ENCODE peak calls at places on chromosome 4, in eight cellular contexts. X, M, W, J, I, K, N and F are unnamed samples.

GRCh38 chr4:167578906-167579305 is 344.6 kb upstream of the SPOCK3 start:
- DNase-seq in X (no peak), M (no peak), W (no peak), J (no peak), I (no peak), K (no peak), N (no peak), F (no peak)

GRCh38 chr4:4249876-4250275 is 1.9 kb upstream of the TMEM128 start:
- DNase-seq in X (no peak), M (no peak), W (no peak), J (no peak), I (no peak), K (no peak), N (no peak), F (no peak)

GRCh38 chr4:154332681-154333421 is 158.7 kb downstream of the DCHS2 start:
- DNase-seq in X (no peak), M (peak), W (no peak), J (peak), I (no peak), K (peak), N (peak), F (no peak)

GRCh38 chr4:101823864-101824263 is 33.3 kb downstream of the BANK1 start:
- DNase-seq in X (no peak), M (no peak), W (no peak), J (no peak), I (no peak), K (no peak), N (no peak), F (no peak)

GRCh38 chr4:2390780-2391490 is 27.5 kb downstream of the ZFYVE28 start:
- DNase-seq in X (no peak), M (no peak), W (no peak), J (no peak), I (no peak), K (no peak), N (no peak), F (no peak)

GRCh38 chr4:62709618-62710252 is 1509.6 kb downstream of the ADGRL3 start:
- DNase-seq in X (no peak), M (no peak), W (no peak), J (no peak), I (no peak), K (no peak), N (no peak), F (no peak)

GRCh38 chr4:139593091-139593564 is 37.1 kb upstream of the SETD7 start:
- DNase-seq in X (peak), M (no peak), W (no peak), J (no peak), I (no peak), K (no peak), N (no peak), F (no peak)

GRCh38 chr4:103008875-103009729 is 10.4 kb downstream of the SLC9B1 start:
- DNase-seq in X (peak), M (no peak), W (no peak), J (peak), I (no peak), K (no peak), N (no peak), F (no peak)

GRCh38 chr4:70935038-70935437 is 32.9 kb downstream of the MOB1B start:
- DNase-seq in X (no peak), M (no peak), W (no peak), J (no peak), I (no peak), K (no peak), N (no peak), F (no peak)

GRCh38 chr4:62740296-62740695 is 1540.2 kb downstream of the ADGRL3 start:
- DNase-seq in X (no peak), M (no peak), W (no peak), J (no peak), I (no peak), K (no peak), N (no peak), F (no peak)

GRCh38 chr4:121094297-121094966 is 22.1 kb upstream of the NDNF start:
- DNase-seq in X (no peak), M (no peak), W (no peak), J (no peak), I (no peak), K (no peak), N (no peak), F (no peak)

GRCh38 chr4:89134775-89135319 is 23.5 kb downstream of the TIGD2 start:
- DNase-seq in X (peak), M (no peak), W (no peak), J (no peak), I (no peak), K (no peak), N (no peak), F (peak)

GRCh38 chr4:37892641-37893040 is 1.8 kb downstream of the TBC1D1 start:
- DNase-seq in X (no peak), M (no peak), W (no peak), J (peak), I (no peak), K (no peak), N (peak), F (no peak)

GRCh38 chr4:109702950-109703663 is at the start of gene CASP6:
- DNase-seq in X (peak), M (peak), W (peak), J (peak), I (peak), K (peak), N (peak), F (no peak)

GRCh38 chr4:70945452-70946055 is 43.4 kb downstream of the MOB1B start:
- DNase-seq in X (peak), M (no peak), W (no peak), J (no peak), I (no peak), K (no peak), N (no peak), F (no peak)

GRCh38 chr4:27397886-27398285 is 537.2 kb downstream of the STIM2 start:
- DNase-seq in X (peak), M (no peak), W (no peak), J (no peak), I (no peak), K (no peak), N (no peak), F (peak)

GRCh38 chr4:186227744-186228513 is 622 bp downstream of the KLKB1 start:
- DNase-seq in X (no peak), M (no peak), W (no peak), J (no peak), I (no peak), K (no peak), N (no peak), F (no peak)

GRCh38 chr4:68864438-68865177 is 48.8 kb downstream of the UGT2B10 start:
- DNase-seq in X (no peak), M (no peak), W (peak), J (no peak), I (no peak), K (no peak), N (peak), F (peak)

GRCh38 chr4:7343353-7343655 is 91.4 kb downstream of the PSAPL1 start:
- DNase-seq in X (no peak), M (no peak), W (no peak), J (no peak), I (no peak), K (no peak), N (no peak), F (no peak)

GRCh38 chr4:151291485-151291884 is 14.5 kb downstream of the PRSS48 start:
- DNase-seq in X (peak), M (no peak), W (no peak), J (no peak), I (no peak), K (no peak), N (no peak), F (no peak)

GRCh38 chr4:149166886-149167285 is 648.8 kb downstream of the IQCM start:
- DNase-seq in X (no peak), M (no peak), W (no peak), J (no peak), I (no peak), K (no peak), N (no peak), F (no peak)

GRCh38 chr4:72205298-72205697 is 173.5 kb downstream of the NPFFR2 start:
- DNase-seq in X (no peak), M (no peak), W (no peak), J (no peak), I (no peak), K (no peak), N (no peak), F (no peak)

GRCh38 chr4:99790796-99791617 is 25.6 kb upstream of the DAPP1 start:
- DNase-seq in X (no peak), M (no peak), W (no peak), J (no peak), I (no peak), K (no peak), N (no peak), F (peak)

GRCh38 chr4:100017627-100018310 is 67.7 kb upstream of the H2AZ1 start:
- DNase-seq in X (no peak), M (no peak), W (no peak), J (no peak), I (no peak), K (no peak), N (no peak), F (peak)

GRCh38 chr4:3879681-3880594 is 113.8 kb downstream of the ADRA2C start:
- DNase-seq in X (no peak), M (no peak), W (peak), J (peak), I (peak), K (no peak), N (no peak), F (no peak)

GRCh38 chr4:137660211-137660610 is 127.9 kb upstream of the PCDH18 start:
- DNase-seq in X (no peak), M (no peak), W (no peak), J (no peak), I (no peak), K (no peak), N (no peak), F (no peak)

GRCh38 chr4:185204238-185204910 is 574 bp upstream of the CFAP97 start:
- DNase-seq in X (peak), M (no peak), W (no peak), J (no peak), I (no peak), K (no peak), N (no peak), F (no peak)

GRCh38 chr4:20299515-20299914 is 47.8 kb downstream of the SLIT2 start:
- DNase-seq in X (peak), M (no peak), W (no peak), J (no peak), I (no peak), K (no peak), N (no peak), F (no peak)

DNA sequence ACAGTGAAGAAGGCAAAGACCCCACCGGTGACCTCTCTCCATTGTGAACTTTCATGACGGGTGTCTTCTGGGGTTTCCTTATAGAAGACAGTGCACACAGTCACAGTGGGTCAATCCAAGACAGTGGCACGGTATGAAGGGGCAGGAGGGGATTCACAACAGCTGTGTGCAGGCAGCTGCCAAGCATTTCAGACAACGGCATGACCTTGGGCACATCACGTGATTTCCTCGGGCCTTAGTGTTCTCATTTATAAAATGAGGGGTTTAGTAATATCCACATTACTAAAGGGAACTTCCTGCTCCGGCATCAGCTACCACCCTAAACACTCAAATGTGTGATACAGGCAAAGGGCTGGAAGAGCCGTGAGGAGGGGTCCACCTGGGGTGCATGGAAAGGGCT is 42.9 kb downstream of the RBM47 start:
- DNase-seq in X (no peak), M (no peak), W (no peak), J (no peak), I (no peak), K (peak), N (no peak), F (no peak)
- H3K27ac ChIP-seq in X (no peak), M (no peak), W (peak), J (no peak), I (no peak), K (no peak), N (peak), F (no peak)

GRCh38 chr4:105632599-105632998 is 75.9 kb downstream of the INTS12 start:
- DNase-seq in X (no peak), M (no peak), W (no peak), J (no peak), I (no peak), K (no peak), N (no peak), F (no peak)
- H3K27ac ChIP-seq in X (no peak), M (no peak), W (peak), J (no peak), I (no peak), K (no peak), N (no peak), F (no peak)

DNA sequence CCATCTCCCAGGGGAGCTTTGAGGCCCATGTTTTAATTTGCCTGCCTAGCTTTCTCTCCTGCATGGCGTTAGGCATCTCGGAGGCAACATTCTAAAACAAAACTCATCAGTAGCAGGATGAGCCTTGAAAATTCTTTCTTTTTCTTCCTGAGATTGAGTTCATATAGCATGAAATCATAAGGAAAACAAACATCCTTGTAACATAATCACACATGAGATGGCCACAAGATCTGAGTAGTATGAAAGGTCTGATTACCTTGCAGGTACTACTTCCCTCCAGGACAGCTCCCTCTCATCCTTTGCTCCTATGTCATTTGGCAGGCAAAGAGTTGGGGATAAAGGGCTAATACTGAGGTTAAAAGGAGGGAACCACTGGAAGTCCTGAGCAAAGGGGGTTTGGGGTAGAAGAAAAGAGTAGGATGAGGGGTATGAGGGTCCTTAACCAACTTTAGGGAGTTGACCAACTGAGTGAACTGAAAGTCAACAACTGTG is 37.5 kb upstream of the CXCL8 start:
- DNase-seq in X (no peak), M (no peak), W (no peak), J (no peak), I (no peak), K (no peak), N (no peak), F (no peak)
- H3K27ac ChIP-seq in X (peak), M (no peak), W (no peak), J (no peak), I (no peak), K (no peak), N (no peak), F (peak)

DNA sequence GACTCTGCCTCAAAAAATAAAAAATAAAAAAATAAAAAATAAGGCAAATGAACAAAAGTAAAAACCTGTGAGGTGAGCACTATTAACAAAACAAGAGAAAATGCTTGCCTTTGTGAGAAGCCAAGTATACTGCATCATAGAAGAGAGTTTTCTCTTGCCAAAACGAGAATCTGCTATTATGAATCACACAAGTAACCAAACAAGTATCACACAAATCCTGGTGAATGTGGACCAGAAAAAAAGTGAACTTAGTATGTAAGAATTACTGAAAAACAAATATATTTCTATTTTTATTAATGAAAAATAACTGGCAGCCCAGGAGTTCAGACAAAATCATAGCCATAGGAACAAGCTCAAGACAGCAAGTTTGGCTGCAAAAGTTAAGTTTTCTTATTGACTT is 193.5 kb downstream of the PDGFC start:
- DNase-seq in X (no peak), M (no peak), W (no peak), J (no peak), I (no peak), K (no peak), N (no peak), F (no peak)
- H3K27ac ChIP-seq in X (peak), M (no peak), W (no peak), J (no peak), I (peak), K (no peak), N (peak), F (peak)

DNA sequence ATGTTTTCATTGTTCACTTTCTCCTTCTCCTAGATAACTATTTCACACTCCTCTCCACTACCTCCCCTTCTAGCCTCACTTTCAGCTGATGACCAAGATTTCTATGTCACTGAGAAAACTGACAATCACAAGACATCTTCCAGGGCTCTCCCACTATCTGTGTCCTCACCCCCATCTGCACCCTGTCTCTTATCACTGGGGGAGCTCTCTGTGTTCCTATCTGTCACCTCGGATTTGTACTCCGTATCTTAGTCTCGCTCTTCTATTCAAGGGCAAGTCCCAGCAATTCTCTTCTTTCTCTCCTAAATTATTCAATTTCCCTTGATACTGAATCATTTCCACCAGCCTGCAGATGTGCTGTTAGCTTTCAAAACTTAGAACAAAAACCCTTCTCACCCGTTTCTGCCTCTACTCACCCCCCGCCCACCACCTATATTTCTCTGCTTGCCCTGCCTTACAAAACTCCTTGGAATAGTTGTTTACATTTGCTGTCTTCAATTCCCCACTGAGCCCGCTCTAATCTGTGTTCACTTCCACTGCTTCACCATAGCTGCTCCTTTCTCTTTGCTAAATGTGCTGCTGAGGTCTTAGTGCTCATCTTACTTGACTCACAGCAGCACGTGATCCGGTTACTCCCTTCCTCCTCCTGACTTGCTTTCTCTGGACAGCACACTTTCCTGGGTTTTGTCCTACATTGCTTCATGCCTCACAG is 293.2 kb downstream of the UNC5C start:
- DNase-seq in X (no peak), M (no peak), W (no peak), J (no peak), I (no peak), K (peak), N (no peak), F (no peak)
- H3K27ac ChIP-seq in X (no peak), M (no peak), W (no peak), J (peak), I (no peak), K (no peak), N (no peak), F (no peak)

GRCh38 chr4:169220854-169221311 is 49.9 kb downstream of the SH3RF1 start:
- DNase-seq in X (no peak), M (no peak), W (no peak), J (no peak), I (no peak), K (no peak), N (no peak), F (no peak)

GRCh38 chr4:169222768-169223167 is 48.0 kb downstream of the SH3RF1 start:
- DNase-seq in X (no peak), M (no peak), W (no peak), J (no peak), I (no peak), K (no peak), N (peak), F (no peak)

GRCh38 chr4:169219440-169219839 is 51.3 kb downstream of the SH3RF1 start:
- DNase-seq in X (no peak), M (no peak), W (no peak), J (no peak), I (no peak), K (no peak), N (no peak), F (no peak)

GRCh38 chr4:169220446-169220845 is 50.3 kb downstream of the SH3RF1 start:
- DNase-seq in X (no peak), M (no peak), W (no peak), J (no peak), I (no peak), K (no peak), N (no peak), F (no peak)

GRCh38 chr4:169221662-169222061 is 49.1 kb downstream of the SH3RF1 start:
- DNase-seq in X (no peak), M (no peak), W (no peak), J (no peak), I (no peak), K (no peak), N (no peak), F (no peak)
- H3K27ac ChIP-seq in X (no peak), M (no peak), W (no peak), J (no peak), I (no peak), K (no peak), N (peak), F (no peak)

GRCh38 chr4:113976937-113977855 is 2.3 kb downstream of the ARSJ start:
- DNase-seq in X (peak), M (no peak), W (no peak), J (no peak), I (no peak), K (no peak), N (no peak), F (no peak)

GRCh38 chr4:113979157-113979972 is at the start of gene ARSJ:
- DNase-seq in X (peak), M (peak), W (peak), J (peak), I (peak), K (peak), N (peak), F (no peak)

GRCh38 chr4:113979973-113980615 is 647 bp upstream of the ARSJ start:
- DNase-seq in X (peak), M (no peak), W (no peak), J (no peak), I (no peak), K (no peak), N (no peak), F (no peak)

GRCh38 chr4:113978105-113978504 is 1.3 kb downstream of the ARSJ start:
- DNase-seq in X (no peak), M (no peak), W (no peak), J (no peak), I (no peak), K (no peak), N (no peak), F (no peak)

DNA sequence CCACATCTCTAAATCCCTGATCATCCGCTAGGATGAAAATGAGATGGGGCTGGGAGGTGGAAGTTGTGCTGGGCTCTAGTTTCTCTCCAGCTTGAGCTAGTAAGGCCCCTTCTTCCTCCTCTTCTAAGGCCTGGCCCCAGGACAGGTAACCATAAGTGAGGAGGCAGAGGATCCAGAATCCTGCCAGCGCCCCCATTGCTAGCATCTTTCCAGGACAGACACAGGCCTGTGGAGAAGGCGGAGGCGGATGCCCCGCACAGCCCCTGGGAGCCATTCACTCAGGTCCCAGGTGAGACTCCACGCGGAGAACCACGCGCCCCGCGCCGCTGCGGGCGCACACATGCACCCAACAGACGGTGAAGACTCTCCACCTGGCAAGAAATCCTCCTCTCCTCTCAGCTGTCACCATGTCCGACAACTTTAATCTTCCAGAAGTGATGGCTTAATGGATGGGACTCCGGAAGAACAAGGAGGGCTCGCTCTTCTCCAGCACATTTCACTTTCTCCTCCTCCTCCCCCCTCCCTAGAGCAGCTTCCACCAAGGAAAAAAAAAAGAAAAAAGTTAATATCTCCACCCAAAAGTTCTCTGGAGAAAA is 788 bp downstream of the ARSJ start:
- DNase-seq in X (no peak), M (peak), W (no peak), J (no peak), I (no peak), K (no peak), N (no peak), F (no peak)
- H3K27ac ChIP-seq in X (peak), M (no peak), W (peak), J (no peak), I (peak), K (peak), N (peak), F (peak)

GRCh38 chr4:108044951-108045686 is 55.4 kb downstream of the HADH start:
- DNase-seq in X (no peak), M (no peak), W (no peak), J (no peak), I (no peak), K (no peak), N (no peak), F (no peak)
- H3K27ac ChIP-seq in X (no peak), M (no peak), W (no peak), J (no peak), I (no peak), K (no peak), N (no peak), F (no peak)